ENCODE peak calls at places on chromosomes 12 and 14, in seven cellular contexts. B is activated gamma-delta T cell treated with Interleukin-2 at 50 U/mL for 16 hours, H is EH, E is AG10803, D is left kidney, G is esophagus muscularis mucosa, X is ELR. K is an unnamed sample.

GRCh38 chr14:104098272-104099095 is 13.0 kb downstream of the ASPG start:
- DNase-seq in E (no peak), D (no peak), H (no peak), G (no peak), B (no peak), X (no peak), K (no peak)

GRCh38 chr12:55736780-55737580 is 5.9 kb upstream of the GDF11 start:
- DNase-seq in G (no peak), B (peak; percentile 48), E (peak; percentile 61), D (peak; percentile 91), X (peak; percentile 78), H (peak; percentile 73), K (peak; percentile 84)

GRCh38 chr14:68420354-68420753 is 372.5 kb downstream of the ZFP36L1 start:
- DNase-seq in D (no peak), X (no peak), E (no peak), B (no peak), G (no peak), H (no peak), K (no peak)

GRCh38 chr12:131460516-131460915 is 250.4 kb upstream of the SFSWAP start:
- DNase-seq in E (no peak), D (no peak), G (no peak), X (no peak), B (no peak), H (no peak), K (no peak)

GRCh38 chr12:22535038-22535437 is 9.3 kb downstream of the C2CD5 start:
- DNase-seq in G (no peak), D (no peak), X (no peak), E (no peak), B (no peak), H (no peak), K (no peak)

GRCh38 chr12:6386522-6386921 is 2.6 kb downstream of the LTBR start:
- DNase-seq in E (no peak), X (no peak), G (no peak), D (no peak), H (no peak), B (no peak), K (no peak)

GRCh38 chr14:37230551-37231194 is 32.9 kb downstream of the MIPOL1 start:
- DNase-seq in E (peak; percentile 71), X (peak; percentile 86), H (peak; percentile 66), D (peak; percentile 70), G (no peak), B (no peak), K (peak; percentile 79)

GRCh38 chr12:109741970-109742372 is 28.3 kb downstream of the FAM222A start:
- DNase-seq in E (no peak), G (no peak), B (peak; percentile 2), X (no peak), D (peak; percentile 33), H (no peak), K (no peak)

GRCh38 chr14:29310210-29310609 is 543.6 kb downstream of the FOXG1 start:
- DNase-seq in G (no peak), B (no peak), E (no peak), H (no peak), D (no peak), X (peak; percentile 16), K (no peak)